ENCODE peak calls at places on chromosomes 6 and 20, in eight cellular contexts. B is kidney; X is substantia nigra; E is left lung; P is psoas muscle; A is CD8-positive, alpha-beta T cell; W is RWPE1; G is A549. I is an unnamed sample.

GRCh38 chr6:170025341-170026271 is 265.3 kb downstream of the DLL1 start:
- DNase-seq in B (no peak), X (no peak), E (peak), P (no peak), A (no peak), W (no peak), G (no peak), I (peak)

GRCh38 chr6:31820051-31820389 is 4.7 kb downstream of the HSPA1A start:
- DNase-seq in B (no peak), X (no peak), E (no peak), P (no peak), A (no peak), W (no peak), G (no peak), I (no peak)

GRCh38 chr6:108897371-108897770 is 49.1 kb downstream of the ARMC2 start:
- DNase-seq in B (no peak), X (no peak), E (no peak), P (no peak), A (no peak), W (peak), G (no peak), I (no peak)

GRCh38 chr20:58349586-58349985 is 39.4 kb upstream of the VAPB start:
- DNase-seq in B (no peak), X (no peak), E (no peak), P (no peak), A (no peak), W (peak), G (peak), I (no peak)

GRCh38 chr20:51563597-51564332 is 21.2 kb upstream of the NFATC2 start:
- DNase-seq in B (peak), X (no peak), E (peak), P (peak), A (no peak), W (peak), G (peak), I (no peak)

GRCh38 chr6:15621203-15622044 is 41.4 kb downstream of the DTNBP1 start:
- DNase-seq in B (peak), X (no peak), E (peak), P (peak), A (no peak), W (no peak), G (no peak), I (no peak)

GRCh38 chr20:20276806-20277530 is 90.9 kb upstream of the INSM1 start:
- DNase-seq in B (no peak), X (no peak), E (no peak), P (no peak), A (no peak), W (no peak), G (no peak), I (no peak)

GRCh38 chr20:326645-327031 is 1.3 kb downstream of the SOX12 start:
- DNase-seq in B (no peak), X (no peak), E (peak), P (peak), A (peak), W (no peak), G (peak), I (no peak)

GRCh38 chr6:133017581-133017980 is 203.2 kb downstream of the RPS12 start:
- DNase-seq in B (no peak), X (no peak), E (no peak), P (no peak), A (no peak), W (no peak), G (no peak), I (no peak)

GRCh38 chr6:144063744-144064401 is 31.5 kb downstream of the SF3B5 start:
- DNase-seq in B (peak), X (peak), E (peak), P (peak), A (peak), W (peak), G (peak), I (no peak)
- H3K27ac ChIP-seq in B (peak), X (peak), E (peak), P (no peak), A (peak), W (no peak), G (peak), I (no peak)

GRCh38 chr6:80454661-80455365 is 348.3 kb downstream of the BCKDHB start:
- DNase-seq in B (no peak), X (no peak), E (no peak), P (no peak), A (no peak), W (peak), G (no peak), I (no peak)
- H3K27ac ChIP-seq in B (no peak), X (no peak), E (peak), P (no peak), A (no peak), W (no peak), G (no peak), I (peak)

DNA sequence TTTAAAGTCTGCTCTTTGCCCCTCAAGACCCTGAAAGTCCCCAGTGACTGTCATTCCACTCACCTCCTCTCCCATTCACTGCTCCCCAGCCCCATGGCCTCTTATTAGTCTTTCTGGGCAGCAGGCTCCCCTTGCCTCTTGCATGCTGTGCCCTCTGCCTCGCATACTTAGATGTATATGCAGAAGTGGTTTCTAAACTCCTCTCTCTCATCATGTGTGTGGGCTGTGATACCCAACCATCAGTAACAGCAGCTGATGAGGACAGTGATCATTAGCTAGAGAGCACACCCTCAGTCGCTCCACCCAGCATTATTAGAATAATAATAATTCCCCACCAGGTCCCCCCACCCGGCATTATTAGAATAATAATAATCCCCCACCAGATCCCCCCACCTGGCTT is 14.5 kb downstream of the PKIG start:
- DNase-seq in B (no peak), X (no peak), E (no peak), P (no peak), A (no peak), W (no peak), G (no peak), I (peak)
- H3K27ac ChIP-seq in B (no peak), X (no peak), E (peak), P (peak), A (no peak), W (no peak), G (no peak), I (no peak)

GRCh38 chr6:164246082-164246481 is 831.6 kb downstream of the QKI start:
- DNase-seq in B (no peak), X (no peak), E (no peak), P (no peak), A (no peak), W (no peak), G (no peak), I (no peak)
- H3K27ac ChIP-seq in B (no peak), X (no peak), E (no peak), P (no peak), A (no peak), W (no peak), G (no peak), I (no peak)

GRCh38 chr6:29941916-29942274 is 437 bp upstream of the HLA-A start:
- DNase-seq in B (no peak), X (no peak), E (no peak), P (no peak), A (no peak), W (no peak), G (no peak), I (no peak)
- H3K27ac ChIP-seq in B (peak), X (peak), E (peak), P (peak), A (peak), W (peak), G (peak), I (peak)

I was measured in RWPE2.